ENCODE peak calls at places on chromosomes 3 and 15, in six cellular contexts. V is A549; H is left lung; B is thyroid gland; L is tibial artery; Z is CD4-positive, alpha-beta memory T cell. R is an unnamed sample. For H3K4me1 and H3K9me3, the result is how much of the 10 kb centered on the place peaks cover.

GRCh38 chr3:57120040-57120802 is 44.9 kb downstream of the IL17RD start:
- DNase-seq in H (no peak), B (no peak), V (no peak), Z (no peak), L (no peak), R (no peak)

GRCh38 chr3:46423588-46423987 is 16.5 kb downstream of the CCRL2 start:
- DNase-seq in H (no peak), L (no peak), V (no peak), Z (no peak), B (peak), R (no peak)

GRCh38 chr3:28322464-28322863 is 26.1 kb upstream of the ZCWPW2 start:
- DNase-seq in L (no peak), H (no peak), Z (no peak), V (no peak), B (no peak), R (no peak)

GRCh38 chr15:35738370-35738769 is 192.4 kb upstream of the DPH6 start:
- DNase-seq in Z (no peak), H (no peak), B (no peak), L (no peak), V (no peak), R (no peak)

GRCh38 chr3:38545396-38545949 is 49.3 kb downstream of the EXOG start:
- DNase-seq in Z (no peak), H (no peak), V (no peak), B (no peak), L (no peak), R (no peak)

GRCh38 chr3:196774191-196774820 is 34.6 kb downstream of the PAK2 start:
- DNase-seq in H (no peak), V (no peak), B (no peak), L (no peak), Z (no peak), R (no peak)

GRCh38 chr3:57749542-57749941 is 6.6 kb upstream of the SLMAP start:
- DNase-seq in H (no peak), Z (no peak), L (no peak), V (no peak), B (no peak), R (no peak)

GRCh38 chr3:46864051-46864881 is 1.0 kb upstream of the MYL3 start:
- DNase-seq in B (no peak), L (no peak), V (no peak), H (no peak), Z (no peak), R (no peak)

GRCh38 chr3:142976621-142977398 is 13.3 kb upstream of the PAQR9 start:
- DNase-seq in Z (no peak), V (peak), B (peak), L (peak), H (peak), R (no peak)

GRCh38 chr3:100440895-100441294 is 39.6 kb downstream of the LNP1 start:
- DNase-seq in V (no peak), L (no peak), H (no peak), Z (peak), B (no peak), R (no peak)

GRCh38 chr15:88982304-88982945 is 69.2 kb upstream of the MFGE8 start:
- DNase-seq in Z (no peak), B (peak), L (peak), V (peak), H (no peak), R (peak)

GRCh38 chr3:33392703-33393125 is 47.5 kb downstream of the UBP1 start:
- DNase-seq in H (no peak), Z (no peak), B (no peak), V (peak), L (peak), R (no peak)

GRCh38 chr15:29070471-29071192 is 184.9 kb downstream of the APBA2 start:
- DNase-seq in B (no peak), V (no peak), Z (no peak), L (no peak), H (no peak), R (no peak)

GRCh38 chr3:24837601-24838000 is 343.0 kb upstream of the THRB start:
- DNase-seq in Z (no peak), L (no peak), B (no peak), H (no peak), V (no peak), R (no peak)

GRCh38 chr3:182308328-182308727 is 485.0 kb upstream of the ATP11B start:
- DNase-seq in V (no peak), B (no peak), L (no peak), Z (no peak), H (no peak), R (no peak)

GRCh38 chr3:64104691-64105101 is 81.4 kb upstream of the PSMD6 start:
- DNase-seq in Z (no peak), H (no peak), L (no peak), V (peak), B (no peak), R (no peak)

DNA sequence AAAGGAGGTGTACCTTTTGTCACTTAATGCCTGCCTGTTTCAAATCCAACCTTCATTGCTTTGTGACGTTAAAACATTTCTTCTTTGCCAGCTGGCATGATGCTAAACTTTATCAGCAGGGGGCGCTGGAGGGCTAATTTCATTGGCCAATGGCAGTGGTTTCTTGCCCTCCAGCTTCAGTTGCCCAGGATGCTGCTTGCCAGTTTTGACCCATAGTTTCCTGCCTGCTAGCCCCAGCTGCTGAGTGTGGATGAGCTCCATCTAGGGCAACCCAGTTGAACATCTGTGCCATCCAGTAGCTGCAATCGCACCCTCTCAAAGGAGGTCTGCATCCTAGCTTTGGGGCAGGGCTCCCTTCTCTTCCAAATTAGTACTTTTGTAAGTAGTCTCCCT is 22.1 kb downstream of the ACKR2 start:
- DNase-seq in B (peak), Z (peak), L (peak), H (peak), V (peak), R (peak)
- H3K4me1 ChIP-seq in B (under half), Z (under half), L (under half), H (under half), V (under half), R (under half)

DNA sequence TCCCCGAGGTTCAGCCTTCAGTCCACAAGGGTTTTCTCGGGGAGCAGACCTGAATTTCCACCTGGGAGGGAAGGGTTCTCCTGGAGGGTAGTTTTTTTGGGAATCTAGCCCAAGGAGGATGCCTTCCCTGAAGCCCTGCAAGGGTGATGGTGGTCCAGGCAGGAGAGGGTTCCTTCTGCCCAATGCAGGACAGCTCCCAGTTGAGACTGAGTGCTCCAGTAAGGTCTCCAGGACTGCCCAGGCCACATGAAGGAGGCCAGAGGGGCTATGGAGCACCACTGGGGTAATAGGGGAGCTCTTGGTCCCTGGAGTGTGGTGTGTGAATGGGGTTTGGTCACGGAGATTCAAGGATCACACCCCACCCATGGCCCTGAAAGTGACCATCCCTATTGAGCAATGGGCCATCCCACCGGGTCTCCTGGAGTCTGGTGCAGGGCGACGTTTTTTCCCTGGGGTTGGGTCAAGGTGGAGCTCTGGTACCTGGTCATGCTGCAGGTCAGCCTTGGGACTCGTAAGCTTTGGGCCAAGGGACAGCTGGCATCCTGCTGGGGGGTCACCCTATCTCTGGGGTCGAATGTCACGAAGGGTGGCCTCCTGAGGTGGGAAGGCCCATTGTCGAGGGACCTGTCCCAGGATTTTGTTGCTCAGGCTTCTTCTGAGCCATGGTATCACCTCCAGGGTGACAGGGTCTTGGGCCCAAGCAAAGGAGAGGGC is 196.5 kb downstream of the UBE3A start:
- DNase-seq in B (no peak), V (no peak), H (peak), L (peak), Z (no peak), R (no peak)
- H3K9me3 ChIP-seq in B (under half), V (under half), H (under half), L (under half), Z (under half), R (under half)

GRCh38 chr3:86993704-86994103 is 2.8 kb upstream of the VGLL3 start:
- DNase-seq in B (no peak), V (peak), Z (no peak), H (no peak), L (no peak), R (no peak)
- H3K4me1 ChIP-seq in B (under half), V (half or more), Z (under half), H (under half), L (under half), R (under half)

GRCh38 chr3:7713724-7714123 is 787.9 kb upstream of the LMCD1 start:
- DNase-seq in V (no peak), L (no peak), Z (no peak), H (no peak), B (no peak), R (no peak)
- H3K9me3 ChIP-seq in V (under half), L (under half), Z (under half), H (under half), B (under half), R (under half)

GRCh38 chr15:59296181-59296617 is 76.5 kb downstream of the MYO1E start:
- DNase-seq in H (no peak), B (no peak), L (peak), Z (no peak), V (peak), R (no peak)
- H3K4me1 ChIP-seq in H (under half), B (under half), L (under half), Z (under half), V (half or more), R (under half)

GRCh38 chr15:95975212-95975611 is 355.3 kb upstream of the NR2F2 start:
- DNase-seq in Z (no peak), V (no peak), L (no peak), H (no peak), B (no peak), R (peak)
- H3K9me3 ChIP-seq in Z (under half), V (under half), L (under half), H (under half), B (under half), R (under half)

DNA sequence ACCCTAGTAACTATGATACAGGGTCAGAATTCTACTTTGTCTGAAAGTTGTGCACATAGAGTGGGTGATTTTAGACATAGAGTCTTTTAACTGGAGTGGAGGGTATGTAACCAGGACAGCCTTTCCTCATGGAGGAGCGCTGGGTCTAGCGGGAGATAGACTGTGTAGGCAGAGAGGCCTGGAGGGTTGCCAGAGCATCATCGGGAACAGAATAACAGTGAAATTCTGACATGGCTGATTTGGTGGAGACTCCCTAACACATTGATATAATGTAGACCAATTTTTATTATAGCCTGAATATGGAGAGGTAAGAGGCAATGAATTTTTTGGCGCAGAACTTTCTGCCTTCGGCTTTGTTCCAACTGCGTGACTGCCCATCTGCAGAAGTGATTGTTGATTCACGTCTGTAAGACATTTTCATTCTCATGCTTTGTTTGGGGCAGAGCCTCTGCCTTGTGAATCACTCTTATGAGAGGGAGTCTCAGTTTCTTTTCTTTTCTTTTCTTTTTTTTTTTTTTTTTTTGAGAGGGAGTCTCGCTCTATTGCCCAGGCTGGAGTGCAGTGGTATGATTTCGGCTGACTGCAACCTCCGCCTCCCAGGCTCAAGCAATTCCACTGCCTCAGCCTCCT is 16.0 kb downstream of the LPP start:
- DNase-seq in L (peak), H (no peak), B (no peak), V (no peak), Z (no peak), R (no peak)
- H3K4me1 ChIP-seq in L (half or more), H (under half), B (under half), V (half or more), Z (under half), R (under half)

GRCh38 chr3:69690-70089 is 126.9 kb upstream of the CHL1 start:
- DNase-seq in B (no peak), H (no peak), L (no peak), Z (no peak), V (no peak), R (no peak)

GRCh38 chr3:75260-75659 is 121.3 kb upstream of the CHL1 start:
- DNase-seq in Z (no peak), V (no peak), B (no peak), H (no peak), L (no peak), R (no peak)

GRCh38 chr3:72776-73175 is 123.8 kb upstream of the CHL1 start:
- DNase-seq in Z (no peak), L (no peak), H (no peak), V (no peak), B (no peak), R (no peak)

GRCh38 chr3:74692-75243 is 121.8 kb upstream of the CHL1 start:
- DNase-seq in V (no peak), L (no peak), Z (no peak), B (no peak), H (no peak), R (no peak)

DNA sequence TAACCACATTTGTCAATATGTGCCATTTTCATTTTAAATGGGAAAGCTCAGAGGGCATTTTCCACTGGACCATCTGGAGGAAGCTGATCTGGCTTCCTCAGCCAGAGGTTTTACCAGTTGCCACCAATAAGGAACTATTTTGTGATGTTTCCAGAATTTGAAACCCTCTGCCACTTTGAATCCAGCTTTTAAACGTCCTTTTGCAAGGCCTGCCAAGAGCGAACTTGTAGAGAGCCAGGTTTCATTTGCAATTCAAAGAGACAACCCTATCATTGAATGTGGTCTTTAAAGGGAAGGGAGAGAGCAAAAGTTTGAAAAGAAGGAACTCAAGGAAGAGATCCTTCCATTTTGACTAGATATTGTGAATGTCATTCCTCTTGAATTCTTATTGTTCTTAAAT is 123.3 kb upstream of the CHL1 start:
- DNase-seq in L (no peak), Z (no peak), V (no peak), B (no peak), H (no peak), R (no peak)
- H3K9me3 ChIP-seq in L (under half), Z (under half), V (under half), B (under half), H (under half), R (under half)

DNA sequence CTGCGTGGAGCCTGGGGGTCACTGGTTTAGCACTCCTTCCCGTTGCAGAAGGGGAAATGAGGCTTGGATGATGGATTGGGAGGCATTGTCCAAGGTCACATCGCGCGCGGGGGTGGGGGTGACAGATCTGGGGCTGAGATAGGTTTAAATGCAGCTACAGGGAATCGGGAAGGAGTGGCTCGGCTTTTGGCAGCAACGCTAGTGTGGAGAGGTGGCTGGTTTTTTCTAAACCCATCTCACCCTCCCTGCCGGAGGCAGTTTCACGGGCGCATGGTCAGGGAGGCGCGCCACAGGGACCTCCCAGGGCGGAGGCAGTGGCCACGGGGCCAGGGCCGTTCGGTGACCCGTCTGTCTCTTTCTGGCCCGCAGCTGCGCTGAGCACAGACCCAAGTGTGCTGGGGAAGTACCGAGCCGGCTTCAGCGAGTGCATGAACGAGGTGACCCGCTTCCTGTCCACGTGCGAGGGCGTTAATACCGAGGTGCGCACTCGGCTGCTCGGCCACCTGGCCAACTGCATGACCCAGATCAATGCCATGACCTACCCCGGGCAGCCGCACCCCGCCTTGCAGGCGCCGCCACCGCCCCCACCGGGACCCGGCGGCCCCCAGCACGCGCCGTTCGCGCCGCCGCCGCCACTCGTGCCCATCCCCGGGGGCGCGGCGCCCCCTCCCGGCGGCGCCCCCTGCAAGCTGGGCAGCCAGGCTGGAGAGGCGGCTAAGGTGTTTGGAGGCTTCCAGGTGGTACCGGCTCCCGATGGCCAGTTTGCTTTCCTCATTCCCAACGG is 1.6 kb downstream of the HES1 start:
- DNase-seq in H (peak), V (peak), Z (no peak), L (peak), B (peak), R (peak)
- H3K4me1 ChIP-seq in H (under half), V (under half), Z (half or more), L (under half), B (under half), R (under half)

DNA sequence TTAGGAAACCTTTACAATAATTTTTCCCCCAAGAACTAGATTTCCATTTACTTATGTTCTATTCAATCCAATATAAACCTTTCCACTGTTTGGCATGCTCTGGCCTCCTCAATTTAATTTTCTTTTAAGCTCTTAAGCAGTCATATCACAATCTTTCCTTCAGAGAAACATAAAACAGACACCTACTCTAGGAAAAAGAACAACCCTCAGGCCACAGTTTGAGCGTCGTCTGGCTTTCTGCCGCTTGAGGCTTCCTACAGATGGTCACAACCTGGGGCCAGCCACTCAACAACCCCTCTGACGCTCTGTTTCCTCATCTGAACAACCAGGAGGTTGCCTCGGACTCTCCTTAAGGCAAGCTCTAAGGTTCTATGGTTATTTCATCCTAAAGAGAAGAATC is 143.3 kb downstream of the ADAMTS17 start:
- DNase-seq in B (no peak), Z (no peak), H (no peak), L (no peak), V (no peak), R (no peak)
- H3K9me3 ChIP-seq in B (under half), Z (under half), H (under half), L (under half), V (under half), R (under half)